ENCODE peak calls at places on chromosome 4, in seven cellular contexts. O is osteoblast, Y is ovary, S is astrocyte, D is IMR-90, T is psoas muscle, K is transverse colon. F is an unnamed sample. For H3K27me3, the result is how much of the 10 kb centered on the place peaks cover.

GRCh38 chr4:120830204-120830603 is 92.3 kb downstream of the PRDM5 start:
- DNase-seq in O (no peak), T (no peak), Y (peak), S (peak), D (peak), K (no peak), F (no peak)

GRCh38 chr4:143294310-143294709 is 42.4 kb upstream of the GAB1 start:
- DNase-seq in T (peak), O (no peak), S (peak), Y (peak), D (peak), K (peak), F (no peak)

GRCh38 chr4:113574636-113575103 is 186.9 kb downstream of the CAMK2D start:
- DNase-seq in Y (no peak), K (no peak), T (no peak), O (no peak), S (peak), D (peak), F (no peak)

GRCh38 chr4:122665148-122665547 is 44.3 kb upstream of the IL21 start:
- DNase-seq in Y (no peak), S (no peak), O (no peak), K (no peak), D (no peak), T (no peak), F (peak)

GRCh38 chr4:108762559-108763225 is at the start of gene ETNPPL:
- DNase-seq in K (no peak), D (no peak), Y (no peak), O (no peak), S (no peak), T (peak), F (no peak)

GRCh38 chr4:130568746-130569145 is 1472.8 kb downstream of the C4orf33 start:
- DNase-seq in K (no peak), S (no peak), T (no peak), D (no peak), O (no peak), Y (no peak), F (no peak)

GRCh38 chr4:27278615-27279014 is 418.0 kb downstream of the STIM2 start:
- DNase-seq in Y (no peak), S (peak), O (no peak), D (peak), K (no peak), T (no peak), F (no peak)

GRCh38 chr4:1723131-1723801 is 1.9 kb downstream of the TACC3 start:
- DNase-seq in S (no peak), K (no peak), Y (peak), D (no peak), T (no peak), O (peak), F (no peak)

GRCh38 chr4:159983080-159983479 is 880.2 kb downstream of the RAPGEF2 start:
- DNase-seq in O (no peak), S (peak), Y (no peak), D (no peak), T (no peak), K (no peak), F (no peak)

GRCh38 chr4:181968371-181968770 is 274.8 kb upstream of the TENM3 start:
- DNase-seq in D (peak), K (no peak), S (peak), Y (no peak), T (no peak), O (peak), F (no peak)

GRCh38 chr4:94895081-94895480 is 137.3 kb downstream of the BMPR1B start:
- DNase-seq in D (peak), Y (no peak), K (no peak), T (no peak), O (no peak), S (no peak), F (no peak)

GRCh38 chr4:73007526-73008100 is 61.9 kb downstream of the COX18 start:
- DNase-seq in Y (no peak), S (no peak), O (peak), T (no peak), D (no peak), K (no peak), F (no peak)

GRCh38 chr4:38967260-38968095 is 64.7 kb downstream of the TMEM156 start:
- DNase-seq in Y (no peak), T (no peak), K (no peak), S (peak), D (peak), O (peak), F (peak)

GRCh38 chr4:2931765-2932560 is 31.2 kb downstream of the NOP14 start:
- DNase-seq in Y (no peak), T (peak), D (no peak), S (no peak), K (peak), O (peak), F (no peak)

GRCh38 chr4:113069212-113069892 is 19.9 kb downstream of the ANK2 start:
- DNase-seq in O (peak), Y (no peak), D (no peak), T (no peak), K (no peak), S (no peak), F (no peak)

GRCh38 chr4:55819634-55820033 is at the start of gene EXOC1L:
- DNase-seq in T (peak), S (no peak), O (peak), D (no peak), K (no peak), Y (peak), F (no peak)

GRCh38 chr4:165299399-165300060 is 27.9 kb upstream of the MSMO1 start:
- DNase-seq in S (no peak), K (no peak), D (no peak), Y (no peak), O (no peak), T (no peak), F (no peak)

GRCh38 chr4:66658809-66659208 is 886.5 kb downstream of the CENPC start:
- DNase-seq in S (no peak), K (no peak), D (no peak), Y (no peak), T (no peak), O (no peak), F (no peak)

GRCh38 chr4:120406960-120407359 is 340.3 kb upstream of the MAD2L1 start:
- DNase-seq in O (no peak), Y (no peak), S (no peak), T (no peak), K (no peak), D (no peak), F (no peak)

GRCh38 chr4:40736910-40737309 is 12.8 kb upstream of the NSUN7 start:
- DNase-seq in Y (no peak), D (peak), K (no peak), T (no peak), S (peak), O (peak), F (no peak)

GRCh38 chr4:173556398-173557131 is 26.5 kb upstream of the HAND2 start:
- DNase-seq in T (no peak), S (no peak), K (no peak), D (no peak), O (no peak), Y (no peak), F (no peak)

DNA sequence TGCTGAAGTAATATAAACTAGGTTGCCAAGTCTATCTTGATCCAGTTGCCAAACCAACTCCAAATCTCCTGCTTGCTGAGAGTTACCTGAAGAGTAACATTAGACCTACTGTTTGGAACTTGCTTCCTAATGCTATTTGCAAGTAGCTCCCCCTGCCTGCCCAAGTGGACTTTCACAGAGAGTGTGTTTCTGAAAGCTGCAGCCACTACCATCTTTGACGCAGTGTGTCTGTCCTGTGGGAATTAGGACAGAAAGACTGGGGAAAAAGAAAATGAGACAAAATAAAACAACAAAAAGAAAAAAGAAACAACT is 195.0 kb upstream of the HS3ST1 start:
- DNase-seq in Y (no peak), S (no peak), K (peak), D (peak), O (peak), T (no peak), F (no peak)
- TF ChIP-seq CTCF in Y (no peak), S (peak), K (peak), D (peak), O (peak), T (no peak), F (no peak)

GRCh38 chr4:99893029-99893428 is 1.2 kb downstream of the LAMTOR3 start:
- DNase-seq in Y (no peak), S (no peak), D (no peak), K (no peak), O (no peak), T (no peak), F (no peak)

GRCh38 chr4:99893991-99894981 is at the start of gene LAMTOR3:
- DNase-seq in O (peak), T (peak), S (peak), K (peak), D (peak), Y (peak), F (peak)

GRCh38 chr4:99894998-99895397 is 771 bp upstream of the LAMTOR3 start:
- DNase-seq in Y (peak), D (no peak), S (no peak), O (no peak), K (no peak), T (no peak), F (no peak)
- H3K4me3 ChIP-seq in Y (peak), D (peak), S (peak), O (peak), K (peak), T (peak), F (peak)

GRCh38 chr4:6332042-6332668 is 62.5 kb downstream of the WFS1 start:
- DNase-seq in T (no peak), D (peak), S (no peak), K (peak), Y (no peak), O (peak), F (no peak)

GRCh38 chr4:6331468-6331867 is 61.8 kb downstream of the WFS1 start:
- DNase-seq in T (no peak), S (no peak), O (no peak), D (no peak), Y (no peak), K (no peak), F (no peak)

GRCh38 chr4:6331018-6331417 is 61.4 kb downstream of the WFS1 start:
- DNase-seq in D (peak), O (no peak), Y (no peak), S (no peak), K (peak), T (no peak), F (no peak)

GRCh38 chr4:6333301-6334202 is 63.9 kb downstream of the WFS1 start:
- DNase-seq in T (no peak), K (no peak), D (no peak), Y (no peak), O (no peak), S (no peak), F (no peak)

DNA sequence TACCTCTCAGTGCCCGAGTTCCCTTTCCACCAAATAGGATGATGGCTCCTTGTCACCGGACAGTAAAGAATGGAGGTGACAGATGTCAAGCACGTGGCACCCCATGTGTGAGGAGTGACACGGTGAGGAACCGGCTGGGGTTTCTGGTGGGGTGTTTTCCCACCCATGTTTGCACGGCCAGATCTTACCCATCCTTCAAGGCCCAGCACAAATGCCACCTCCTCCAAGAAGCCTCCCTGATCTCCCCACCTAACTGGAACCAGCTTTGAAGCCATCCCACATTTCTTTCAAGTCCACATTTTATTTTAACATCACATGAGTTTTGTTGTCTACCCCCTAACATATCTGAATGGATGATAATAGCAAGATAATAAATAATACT is 63.0 kb downstream of the WFS1 start:
- DNase-seq in O (no peak), Y (no peak), K (no peak), T (no peak), S (no peak), D (no peak), F (no peak)
- H3K27me3 ChIP-seq in O (under half), Y (under half), K (under half), T (under half), S (under half), D (under half), F (under half)

DNA sequence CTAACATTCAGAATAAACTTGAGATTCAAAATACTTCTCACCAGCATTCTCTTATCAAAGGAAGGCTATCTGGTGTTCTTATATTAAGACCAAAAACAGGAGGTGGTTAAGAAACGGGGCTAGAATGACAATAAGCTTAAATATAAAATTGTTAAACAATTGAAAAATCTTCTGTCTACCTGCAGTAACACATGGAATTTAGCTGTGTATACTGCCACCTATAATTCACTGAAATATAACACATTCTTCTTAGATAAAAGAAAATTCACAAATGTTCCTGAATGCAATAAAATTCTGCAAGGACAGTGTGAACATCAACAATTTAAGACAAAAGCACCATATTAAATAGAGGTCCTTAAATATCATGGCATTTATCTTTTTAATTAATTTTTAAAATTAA is 11.5 kb upstream of the PCDH10 start:
- DNase-seq in D (no peak), T (no peak), K (no peak), S (no peak), Y (no peak), O (no peak), F (no peak)
- TF ChIP-seq CTCF in D (no peak), T (no peak), K (no peak), S (no peak), Y (no peak), O (no peak), F (no peak)

DNA sequence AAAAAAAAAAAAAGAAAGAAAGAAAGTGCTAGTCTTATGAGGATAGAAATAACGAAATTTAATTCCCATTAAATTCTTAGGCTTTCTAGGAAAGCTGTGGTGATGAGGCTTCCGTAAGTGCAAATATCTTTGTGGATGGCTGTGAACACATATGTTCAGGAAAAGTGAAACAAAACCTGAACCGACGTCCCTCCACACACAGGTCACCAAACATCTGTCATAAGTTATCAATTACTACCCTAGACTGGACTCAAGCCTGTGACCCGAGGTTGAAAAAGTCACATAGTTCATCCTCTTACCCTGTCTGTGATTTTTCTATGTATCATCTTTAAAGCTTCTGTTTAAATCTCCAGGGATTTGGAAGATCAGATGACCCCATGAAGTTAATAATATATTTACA is 24.8 kb downstream of the HHIP start:
- DNase-seq in T (no peak), Y (no peak), S (no peak), O (no peak), D (no peak), K (no peak), F (no peak)
- H3K4me3 ChIP-seq in T (no peak), Y (no peak), S (no peak), O (no peak), D (no peak), K (no peak), F (no peak)

F was measured in BJ.